ENCODE peak calls at places on chromosomes 4 and X, in five cellular contexts. F is iPS-NIHi11; G is stimulated activated effector memory CD8-positive, alpha-beta T cell treated with anti-CD3 and anti-CD28 coated beads, Interleukin-12 subunit alpha, Interleukin-12 subunit beta, amount 100 ng/mL, for 72 hours; B is left ventricle myocardium superior; Q is BJ. C is an unnamed sample.

GRCh38 chr4:127957105-127957504 is 7.9 kb downstream of the MFSD8 start:
- DNase-seq in F (no peak), G (no peak), B (no peak), Q (no peak), C (no peak)

GRCh38 chr4:34183916-34184315 is 2060.4 kb downstream of the ARAP2 start:
- DNase-seq in F (no peak), G (no peak), B (no peak), Q (no peak), C (peak)

GRCh38 chr4:55050418-55050950 is 74.9 kb downstream of the KDR start:
- DNase-seq in F (no peak), G (no peak), B (no peak), Q (no peak), C (no peak)

GRCh38 chr4:12975511-12975910 is 508.6 kb downstream of the RAB28 start:
- DNase-seq in F (no peak), G (no peak), B (no peak), Q (no peak), C (no peak)

GRCh38 chrX:20091499-20091898 is 25.2 kb downstream of the MAP7D2 start:
- DNase-seq in F (no peak), G (no peak), B (no peak), Q (no peak), C (no peak)

GRCh38 chr4:69831646-69832325 is 28.2 kb downstream of the SULT1E1 start:
- DNase-seq in F (no peak), G (no peak), B (no peak), Q (no peak), C (no peak)

GRCh38 chr4:2071912-2072867 is 13.1 kb downstream of the NAT8L start:
- DNase-seq in F (peak), G (no peak), B (no peak), Q (no peak), C (no peak)

GRCh38 chrX:47514553-47515235 is 31.7 kb upstream of the ZNF41 start:
- DNase-seq in F (no peak), G (no peak), B (no peak), Q (peak), C (peak)

GRCh38 chrX:3651272-3651671 is 62.2 kb downstream of the PRKX start:
- DNase-seq in F (no peak), G (no peak), B (no peak), Q (no peak), C (peak)

GRCh38 chrX:111338095-111338698 is 67.9 kb upstream of the CAPN6 start:
- DNase-seq in F (no peak), G (no peak), B (no peak), Q (no peak), C (no peak)

GRCh38 chrX:103404225-103405008 is 28.1 kb downstream of the BEX3 start:
- DNase-seq in F (peak), G (peak), B (peak), Q (peak), C (peak)

GRCh38 chrX:110713666-110714065 is 82.0 kb downstream of the CHRDL1 start:
- DNase-seq in F (no peak), G (no peak), B (no peak), Q (no peak), C (no peak)

GRCh38 chr4:3657917-3658913 is 108.0 kb upstream of the ADRA2C start:
- DNase-seq in F (no peak), G (no peak), B (peak), Q (peak), C (peak)

GRCh38 chr4:139735381-139736256 is 70.0 kb downstream of the MGST2 start:
- DNase-seq in F (peak), G (no peak), B (peak), Q (no peak), C (peak)

GRCh38 chr4:172666711-172667368 is 501.8 kb upstream of the GALNT7 start:
- DNase-seq in F (no peak), G (no peak), B (no peak), Q (no peak), C (no peak)

GRCh38 chrX:47595701-47596655 is 13.7 kb downstream of the TIMP1 start:
- DNase-seq in F (no peak), G (no peak), B (no peak), Q (no peak), C (peak)

GRCh38 chr4:158949094-158949493 is 153.8 kb upstream of the RAPGEF2 start:
- DNase-seq in F (no peak), G (no peak), B (no peak), Q (no peak), C (peak)

GRCh38 chr4:172390341-172390740 is 577.1 kb downstream of the GALNTL6 start:
- DNase-seq in F (no peak), G (no peak), B (no peak), Q (no peak), C (peak)

C was measured in fibroblast of mammary gland.